ENCODE peak calls at places on chromosome 2, in four cellular contexts. One of them, this sample, is unnamed.

GRCh38 chr2:169452080-169452479 is 27.2 kb upstream of the BBS5 start:
- DNase-seq in stimulated activated CD4-positive, alpha-beta T cell treated with anti-CD3 and anti-CD28 coated beads, TNF-alpha, amount 100 ng/mL, for 48 hours: no peak
- DNase-seq in activated naive CD4-positive, alpha-beta T cell treated with anti-CD3 and anti-CD28 coated beads for 36 hours: no peak
- DNase-seq in stimulated activated CD8-positive, alpha-beta memory T cell treated with anti-CD3 and anti-CD28 coated beads, Interleukin-15, amount 100 ng/mL, for 24 hours: no peak
- DNase-seq in this sample: peak

GRCh38 chr2:239161711-239162140 is 239.1 kb downstream of the HDAC4 start:
- DNase-seq in stimulated activated CD4-positive, alpha-beta T cell treated with anti-CD3 and anti-CD28 coated beads, TNF-alpha, amount 100 ng/mL, for 48 hours: no peak
- DNase-seq in activated naive CD4-positive, alpha-beta T cell treated with anti-CD3 and anti-CD28 coated beads for 36 hours: no peak
- DNase-seq in stimulated activated CD8-positive, alpha-beta memory T cell treated with anti-CD3 and anti-CD28 coated beads, Interleukin-15, amount 100 ng/mL, for 24 hours: no peak
- DNase-seq in this sample: no peak

GRCh38 chr2:174492963-174493431 is 6.2 kb upstream of the GPR155 start:
- DNase-seq in stimulated activated CD4-positive, alpha-beta T cell treated with anti-CD3 and anti-CD28 coated beads, TNF-alpha, amount 100 ng/mL, for 48 hours: no peak
- DNase-seq in activated naive CD4-positive, alpha-beta T cell treated with anti-CD3 and anti-CD28 coated beads for 36 hours: peak
- DNase-seq in stimulated activated CD8-positive, alpha-beta memory T cell treated with anti-CD3 and anti-CD28 coated beads, Interleukin-15, amount 100 ng/mL, for 24 hours: no peak
- DNase-seq in this sample: no peak

GRCh38 chr2:134173338-134174016 is 80.4 kb upstream of the MGAT5 start:
- DNase-seq in stimulated activated CD4-positive, alpha-beta T cell treated with anti-CD3 and anti-CD28 coated beads, TNF-alpha, amount 100 ng/mL, for 48 hours: no peak
- DNase-seq in activated naive CD4-positive, alpha-beta T cell treated with anti-CD3 and anti-CD28 coated beads for 36 hours: no peak
- DNase-seq in stimulated activated CD8-positive, alpha-beta memory T cell treated with anti-CD3 and anti-CD28 coated beads, Interleukin-15, amount 100 ng/mL, for 24 hours: no peak
- DNase-seq in this sample: peak

GRCh38 chr2:240246173-240246820 is 105.8 kb upstream of the OTOS start:
- DNase-seq in stimulated activated CD4-positive, alpha-beta T cell treated with anti-CD3 and anti-CD28 coated beads, TNF-alpha, amount 100 ng/mL, for 48 hours: no peak
- DNase-seq in activated naive CD4-positive, alpha-beta T cell treated with anti-CD3 and anti-CD28 coated beads for 36 hours: no peak
- DNase-seq in stimulated activated CD8-positive, alpha-beta memory T cell treated with anti-CD3 and anti-CD28 coated beads, Interleukin-15, amount 100 ng/mL, for 24 hours: no peak
- DNase-seq in this sample: no peak

GRCh38 chr2:178513876-178514275 is 33.6 kb downstream of the PLEKHA3 start:
- DNase-seq in stimulated activated CD4-positive, alpha-beta T cell treated with anti-CD3 and anti-CD28 coated beads, TNF-alpha, amount 100 ng/mL, for 48 hours: no peak
- DNase-seq in activated naive CD4-positive, alpha-beta T cell treated with anti-CD3 and anti-CD28 coated beads for 36 hours: no peak
- DNase-seq in stimulated activated CD8-positive, alpha-beta memory T cell treated with anti-CD3 and anti-CD28 coated beads, Interleukin-15, amount 100 ng/mL, for 24 hours: no peak
- DNase-seq in this sample: no peak

GRCh38 chr2:39587641-39588040 is 78.1 kb upstream of the TMEM178A start:
- DNase-seq in stimulated activated CD4-positive, alpha-beta T cell treated with anti-CD3 and anti-CD28 coated beads, TNF-alpha, amount 100 ng/mL, for 48 hours: no peak
- DNase-seq in activated naive CD4-positive, alpha-beta T cell treated with anti-CD3 and anti-CD28 coated beads for 36 hours: no peak
- DNase-seq in stimulated activated CD8-positive, alpha-beta memory T cell treated with anti-CD3 and anti-CD28 coated beads, Interleukin-15, amount 100 ng/mL, for 24 hours: no peak
- DNase-seq in this sample: no peak

GRCh38 chr2:51960846-51961335 is 929.0 kb upstream of the NRXN1 start:
- DNase-seq in stimulated activated CD4-positive, alpha-beta T cell treated with anti-CD3 and anti-CD28 coated beads, TNF-alpha, amount 100 ng/mL, for 48 hours: no peak
- DNase-seq in activated naive CD4-positive, alpha-beta T cell treated with anti-CD3 and anti-CD28 coated beads for 36 hours: no peak
- DNase-seq in stimulated activated CD8-positive, alpha-beta memory T cell treated with anti-CD3 and anti-CD28 coated beads, Interleukin-15, amount 100 ng/mL, for 24 hours: no peak
- DNase-seq in this sample: no peak

GRCh38 chr2:19138264-19138825 is 220.1 kb downstream of the OSR1 start:
- DNase-seq in stimulated activated CD4-positive, alpha-beta T cell treated with anti-CD3 and anti-CD28 coated beads, TNF-alpha, amount 100 ng/mL, for 48 hours: no peak
- DNase-seq in activated naive CD4-positive, alpha-beta T cell treated with anti-CD3 and anti-CD28 coated beads for 36 hours: no peak
- DNase-seq in stimulated activated CD8-positive, alpha-beta memory T cell treated with anti-CD3 and anti-CD28 coated beads, Interleukin-15, amount 100 ng/mL, for 24 hours: no peak
- DNase-seq in this sample: no peak

GRCh38 chr2:2591542-2591940 is 260.5 kb upstream of the MYT1L start:
- DNase-seq in stimulated activated CD4-positive, alpha-beta T cell treated with anti-CD3 and anti-CD28 coated beads, TNF-alpha, amount 100 ng/mL, for 48 hours: no peak
- DNase-seq in activated naive CD4-positive, alpha-beta T cell treated with anti-CD3 and anti-CD28 coated beads for 36 hours: no peak
- DNase-seq in stimulated activated CD8-positive, alpha-beta memory T cell treated with anti-CD3 and anti-CD28 coated beads, Interleukin-15, amount 100 ng/mL, for 24 hours: no peak
- DNase-seq in this sample: no peak

GRCh38 chr2:42359894-42360483 is 1.0 kb downstream of the COX7A2L start:
- DNase-seq in stimulated activated CD4-positive, alpha-beta T cell treated with anti-CD3 and anti-CD28 coated beads, TNF-alpha, amount 100 ng/mL, for 48 hours: no peak
- DNase-seq in activated naive CD4-positive, alpha-beta T cell treated with anti-CD3 and anti-CD28 coated beads for 36 hours: peak
- DNase-seq in stimulated activated CD8-positive, alpha-beta memory T cell treated with anti-CD3 and anti-CD28 coated beads, Interleukin-15, amount 100 ng/mL, for 24 hours: no peak
- DNase-seq in this sample: no peak

GRCh38 chr2:196750291-196750923 is 49.1 kb downstream of the GTF3C3 start:
- DNase-seq in stimulated activated CD4-positive, alpha-beta T cell treated with anti-CD3 and anti-CD28 coated beads, TNF-alpha, amount 100 ng/mL, for 48 hours: no peak
- DNase-seq in activated naive CD4-positive, alpha-beta T cell treated with anti-CD3 and anti-CD28 coated beads for 36 hours: no peak
- DNase-seq in stimulated activated CD8-positive, alpha-beta memory T cell treated with anti-CD3 and anti-CD28 coated beads, Interleukin-15, amount 100 ng/mL, for 24 hours: no peak
- DNase-seq in this sample: peak

GRCh38 chr2:219495531-219496122 is 3.1 kb upstream of the GMPPA start:
- DNase-seq in stimulated activated CD4-positive, alpha-beta T cell treated with anti-CD3 and anti-CD28 coated beads, TNF-alpha, amount 100 ng/mL, for 48 hours: peak
- DNase-seq in activated naive CD4-positive, alpha-beta T cell treated with anti-CD3 and anti-CD28 coated beads for 36 hours: peak
- DNase-seq in stimulated activated CD8-positive, alpha-beta memory T cell treated with anti-CD3 and anti-CD28 coated beads, Interleukin-15, amount 100 ng/mL, for 24 hours: peak
- DNase-seq in this sample: peak

GRCh38 chr2:181953773-181954537 is 31.7 kb upstream of the PPP1R1C start:
- DNase-seq in stimulated activated CD4-positive, alpha-beta T cell treated with anti-CD3 and anti-CD28 coated beads, TNF-alpha, amount 100 ng/mL, for 48 hours: peak
- DNase-seq in activated naive CD4-positive, alpha-beta T cell treated with anti-CD3 and anti-CD28 coated beads for 36 hours: peak
- DNase-seq in stimulated activated CD8-positive, alpha-beta memory T cell treated with anti-CD3 and anti-CD28 coated beads, Interleukin-15, amount 100 ng/mL, for 24 hours: peak
- DNase-seq in this sample: peak

GRCh38 chr2:63768051-63768450 is 73.6 kb upstream of the UGP2 start:
- DNase-seq in stimulated activated CD4-positive, alpha-beta T cell treated with anti-CD3 and anti-CD28 coated beads, TNF-alpha, amount 100 ng/mL, for 48 hours: no peak
- DNase-seq in activated naive CD4-positive, alpha-beta T cell treated with anti-CD3 and anti-CD28 coated beads for 36 hours: no peak
- DNase-seq in stimulated activated CD8-positive, alpha-beta memory T cell treated with anti-CD3 and anti-CD28 coated beads, Interleukin-15, amount 100 ng/mL, for 24 hours: no peak
- DNase-seq in this sample: no peak

GRCh38 chr2:179340678-179341077 is 76.0 kb upstream of the SESTD1 start:
- DNase-seq in stimulated activated CD4-positive, alpha-beta T cell treated with anti-CD3 and anti-CD28 coated beads, TNF-alpha, amount 100 ng/mL, for 48 hours: no peak
- DNase-seq in activated naive CD4-positive, alpha-beta T cell treated with anti-CD3 and anti-CD28 coated beads for 36 hours: peak
- DNase-seq in stimulated activated CD8-positive, alpha-beta memory T cell treated with anti-CD3 and anti-CD28 coated beads, Interleukin-15, amount 100 ng/mL, for 24 hours: no peak
- DNase-seq in this sample: no peak

GRCh38 chr2:241208058-241208457 is 19.6 kb downstream of the ANO7 start:
- DNase-seq in stimulated activated CD4-positive, alpha-beta T cell treated with anti-CD3 and anti-CD28 coated beads, TNF-alpha, amount 100 ng/mL, for 48 hours: no peak
- DNase-seq in activated naive CD4-positive, alpha-beta T cell treated with anti-CD3 and anti-CD28 coated beads for 36 hours: no peak
- DNase-seq in stimulated activated CD8-positive, alpha-beta memory T cell treated with anti-CD3 and anti-CD28 coated beads, Interleukin-15, amount 100 ng/mL, for 24 hours: no peak
- DNase-seq in this sample: no peak

GRCh38 chr2:37552339-37552738 is 119.1 kb downstream of the CDC42EP3 start:
- DNase-seq in stimulated activated CD4-positive, alpha-beta T cell treated with anti-CD3 and anti-CD28 coated beads, TNF-alpha, amount 100 ng/mL, for 48 hours: no peak
- DNase-seq in activated naive CD4-positive, alpha-beta T cell treated with anti-CD3 and anti-CD28 coated beads for 36 hours: no peak
- DNase-seq in stimulated activated CD8-positive, alpha-beta memory T cell treated with anti-CD3 and anti-CD28 coated beads, Interleukin-15, amount 100 ng/mL, for 24 hours: no peak
- DNase-seq in this sample: no peak

GRCh38 chr2:218781691-218782528 is at the start of gene CYP27A1:
- DNase-seq in stimulated activated CD4-positive, alpha-beta T cell treated with anti-CD3 and anti-CD28 coated beads, TNF-alpha, amount 100 ng/mL, for 48 hours: no peak
- DNase-seq in activated naive CD4-positive, alpha-beta T cell treated with anti-CD3 and anti-CD28 coated beads for 36 hours: no peak
- DNase-seq in stimulated activated CD8-positive, alpha-beta memory T cell treated with anti-CD3 and anti-CD28 coated beads, Interleukin-15, amount 100 ng/mL, for 24 hours: no peak
- DNase-seq in this sample: peak

GRCh38 chr2:222305510-222306392 is 7.0 kb upstream of the PAX3 start:
- DNase-seq in stimulated activated CD4-positive, alpha-beta T cell treated with anti-CD3 and anti-CD28 coated beads, TNF-alpha, amount 100 ng/mL, for 48 hours: no peak
- DNase-seq in activated naive CD4-positive, alpha-beta T cell treated with anti-CD3 and anti-CD28 coated beads for 36 hours: no peak
- DNase-seq in stimulated activated CD8-positive, alpha-beta memory T cell treated with anti-CD3 and anti-CD28 coated beads, Interleukin-15, amount 100 ng/mL, for 24 hours: no peak
- DNase-seq in this sample: peak

GRCh38 chr2:29509397-29509796 is 394.2 kb downstream of the CLIP4 start:
- DNase-seq in stimulated activated CD4-positive, alpha-beta T cell treated with anti-CD3 and anti-CD28 coated beads, TNF-alpha, amount 100 ng/mL, for 48 hours: no peak
- DNase-seq in activated naive CD4-positive, alpha-beta T cell treated with anti-CD3 and anti-CD28 coated beads for 36 hours: no peak
- DNase-seq in stimulated activated CD8-positive, alpha-beta memory T cell treated with anti-CD3 and anti-CD28 coated beads, Interleukin-15, amount 100 ng/mL, for 24 hours: no peak
- DNase-seq in this sample: no peak

GRCh38 chr2:2846379-2847130 is 515.5 kb upstream of the MYT1L start:
- DNase-seq in stimulated activated CD4-positive, alpha-beta T cell treated with anti-CD3 and anti-CD28 coated beads, TNF-alpha, amount 100 ng/mL, for 48 hours: no peak
- DNase-seq in activated naive CD4-positive, alpha-beta T cell treated with anti-CD3 and anti-CD28 coated beads for 36 hours: no peak
- DNase-seq in stimulated activated CD8-positive, alpha-beta memory T cell treated with anti-CD3 and anti-CD28 coated beads, Interleukin-15, amount 100 ng/mL, for 24 hours: no peak
- DNase-seq in this sample: peak

GRCh38 chr2:28951910-28952805 is 28.9 kb upstream of the TOGARAM2 start:
- DNase-seq in stimulated activated CD4-positive, alpha-beta T cell treated with anti-CD3 and anti-CD28 coated beads, TNF-alpha, amount 100 ng/mL, for 48 hours: no peak
- DNase-seq in activated naive CD4-positive, alpha-beta T cell treated with anti-CD3 and anti-CD28 coated beads for 36 hours: no peak
- DNase-seq in stimulated activated CD8-positive, alpha-beta memory T cell treated with anti-CD3 and anti-CD28 coated beads, Interleukin-15, amount 100 ng/mL, for 24 hours: no peak
- DNase-seq in this sample: no peak

GRCh38 chr2:20483496-20483895 is 36.6 kb downstream of the RHOB start:
- DNase-seq in stimulated activated CD4-positive, alpha-beta T cell treated with anti-CD3 and anti-CD28 coated beads, TNF-alpha, amount 100 ng/mL, for 48 hours: no peak
- DNase-seq in activated naive CD4-positive, alpha-beta T cell treated with anti-CD3 and anti-CD28 coated beads for 36 hours: no peak
- DNase-seq in stimulated activated CD8-positive, alpha-beta memory T cell treated with anti-CD3 and anti-CD28 coated beads, Interleukin-15, amount 100 ng/mL, for 24 hours: no peak
- DNase-seq in this sample: no peak

GRCh38 chr2:200451506-200451905 is 58.4 kb downstream of the KCTD18 start:
- DNase-seq in stimulated activated CD4-positive, alpha-beta T cell treated with anti-CD3 and anti-CD28 coated beads, TNF-alpha, amount 100 ng/mL, for 48 hours: no peak
- DNase-seq in activated naive CD4-positive, alpha-beta T cell treated with anti-CD3 and anti-CD28 coated beads for 36 hours: no peak
- DNase-seq in stimulated activated CD8-positive, alpha-beta memory T cell treated with anti-CD3 and anti-CD28 coated beads, Interleukin-15, amount 100 ng/mL, for 24 hours: no peak
- DNase-seq in this sample: no peak

GRCh38 chr2:21627938-21628337 is 504.2 kb downstream of the TDRD15 start:
- DNase-seq in stimulated activated CD4-positive, alpha-beta T cell treated with anti-CD3 and anti-CD28 coated beads, TNF-alpha, amount 100 ng/mL, for 48 hours: no peak
- DNase-seq in activated naive CD4-positive, alpha-beta T cell treated with anti-CD3 and anti-CD28 coated beads for 36 hours: no peak
- DNase-seq in stimulated activated CD8-positive, alpha-beta memory T cell treated with anti-CD3 and anti-CD28 coated beads, Interleukin-15, amount 100 ng/mL, for 24 hours: no peak
- DNase-seq in this sample: no peak

GRCh38 chr2:167049659-167050058 is 161.4 kb downstream of the XIRP2 start:
- DNase-seq in stimulated activated CD4-positive, alpha-beta T cell treated with anti-CD3 and anti-CD28 coated beads, TNF-alpha, amount 100 ng/mL, for 48 hours: no peak
- DNase-seq in activated naive CD4-positive, alpha-beta T cell treated with anti-CD3 and anti-CD28 coated beads for 36 hours: no peak
- DNase-seq in stimulated activated CD8-positive, alpha-beta memory T cell treated with anti-CD3 and anti-CD28 coated beads, Interleukin-15, amount 100 ng/mL, for 24 hours: no peak
- DNase-seq in this sample: no peak

GRCh38 chr2:115194623-115195022 is 752.2 kb downstream of the DPP10 start:
- DNase-seq in stimulated activated CD4-positive, alpha-beta T cell treated with anti-CD3 and anti-CD28 coated beads, TNF-alpha, amount 100 ng/mL, for 48 hours: no peak
- DNase-seq in activated naive CD4-positive, alpha-beta T cell treated with anti-CD3 and anti-CD28 coated beads for 36 hours: no peak
- DNase-seq in stimulated activated CD8-positive, alpha-beta memory T cell treated with anti-CD3 and anti-CD28 coated beads, Interleukin-15, amount 100 ng/mL, for 24 hours: no peak
- DNase-seq in this sample: no peak

GRCh38 chr2:128495996-128496547 is 177.4 kb upstream of the HS6ST1 start:
- DNase-seq in stimulated activated CD4-positive, alpha-beta T cell treated with anti-CD3 and anti-CD28 coated beads, TNF-alpha, amount 100 ng/mL, for 48 hours: no peak
- DNase-seq in activated naive CD4-positive, alpha-beta T cell treated with anti-CD3 and anti-CD28 coated beads for 36 hours: no peak
- DNase-seq in stimulated activated CD8-positive, alpha-beta memory T cell treated with anti-CD3 and anti-CD28 coated beads, Interleukin-15, amount 100 ng/mL, for 24 hours: no peak
- DNase-seq in this sample: no peak

GRCh38 chr2:54370405-54371104 is 85.6 kb upstream of the SPTBN1 start:
- DNase-seq in stimulated activated CD4-positive, alpha-beta T cell treated with anti-CD3 and anti-CD28 coated beads, TNF-alpha, amount 100 ng/mL, for 48 hours: no peak
- DNase-seq in activated naive CD4-positive, alpha-beta T cell treated with anti-CD3 and anti-CD28 coated beads for 36 hours: no peak
- DNase-seq in stimulated activated CD8-positive, alpha-beta memory T cell treated with anti-CD3 and anti-CD28 coated beads, Interleukin-15, amount 100 ng/mL, for 24 hours: no peak
- DNase-seq in this sample: no peak

GRCh38 chr2:43619511-43619910 is 17.5 kb upstream of the PLEKHH2 start:
- DNase-seq in stimulated activated CD4-positive, alpha-beta T cell treated with anti-CD3 and anti-CD28 coated beads, TNF-alpha, amount 100 ng/mL, for 48 hours: no peak
- DNase-seq in activated naive CD4-positive, alpha-beta T cell treated with anti-CD3 and anti-CD28 coated beads for 36 hours: no peak
- DNase-seq in stimulated activated CD8-positive, alpha-beta memory T cell treated with anti-CD3 and anti-CD28 coated beads, Interleukin-15, amount 100 ng/mL, for 24 hours: no peak
- DNase-seq in this sample: no peak

GRCh38 chr2:40451926-40452605 is at the start of gene SLC8A1:
- DNase-seq in stimulated activated CD4-positive, alpha-beta T cell treated with anti-CD3 and anti-CD28 coated beads, TNF-alpha, amount 100 ng/mL, for 48 hours: no peak
- DNase-seq in activated naive CD4-positive, alpha-beta T cell treated with anti-CD3 and anti-CD28 coated beads for 36 hours: no peak
- DNase-seq in stimulated activated CD8-positive, alpha-beta memory T cell treated with anti-CD3 and anti-CD28 coated beads, Interleukin-15, amount 100 ng/mL, for 24 hours: no peak
- DNase-seq in this sample: peak

GRCh38 chr2:101614127-101614759 is 83.3 kb upstream of the MAP4K4 start:
- DNase-seq in stimulated activated CD4-positive, alpha-beta T cell treated with anti-CD3 and anti-CD28 coated beads, TNF-alpha, amount 100 ng/mL, for 48 hours: no peak
- DNase-seq in activated naive CD4-positive, alpha-beta T cell treated with anti-CD3 and anti-CD28 coated beads for 36 hours: no peak
- DNase-seq in stimulated activated CD8-positive, alpha-beta memory T cell treated with anti-CD3 and anti-CD28 coated beads, Interleukin-15, amount 100 ng/mL, for 24 hours: no peak
- DNase-seq in this sample: no peak

GRCh38 chr2:104872034-104872865 is 18.3 kb downstream of the POU3F3 start:
- DNase-seq in stimulated activated CD4-positive, alpha-beta T cell treated with anti-CD3 and anti-CD28 coated beads, TNF-alpha, amount 100 ng/mL, for 48 hours: no peak
- DNase-seq in activated naive CD4-positive, alpha-beta T cell treated with anti-CD3 and anti-CD28 coated beads for 36 hours: no peak
- DNase-seq in stimulated activated CD8-positive, alpha-beta memory T cell treated with anti-CD3 and anti-CD28 coated beads, Interleukin-15, amount 100 ng/mL, for 24 hours: no peak
- DNase-seq in this sample: no peak

GRCh38 chr2:151228847-151229497 is 32.7 kb downstream of the RBM43 start:
- DNase-seq in stimulated activated CD4-positive, alpha-beta T cell treated with anti-CD3 and anti-CD28 coated beads, TNF-alpha, amount 100 ng/mL, for 48 hours: no peak
- DNase-seq in activated naive CD4-positive, alpha-beta T cell treated with anti-CD3 and anti-CD28 coated beads for 36 hours: no peak
- DNase-seq in stimulated activated CD8-positive, alpha-beta memory T cell treated with anti-CD3 and anti-CD28 coated beads, Interleukin-15, amount 100 ng/mL, for 24 hours: no peak
- DNase-seq in this sample: no peak

This sample was measured in WERI-Rb-1.